ENCODE peak calls at places on chromosome 20, in nine cellular contexts. One of them, this sample, is unnamed.

GRCh38 chr20:46074006-46074405 is 15.8 kb downstream of the NCOA5 start:
- DNase-seq in iris pigment epithelial cell: no peak
- DNase-seq in cardiac septum: no peak
- DNase-seq in adrenal gland: no peak
- DNase-seq in activated effector memory CD4-positive, alpha-beta T cell treated with Interleukin-2 at 50 U/mL for 16 hours: no peak
- DNase-seq in ELF-1: no peak
- DNase-seq in lower lobe of right lung: no peak
- DNase-seq in activated CD4-positive, alpha-beta T cell treated with anti-CD3 and anti-CD28 coated beads for 48 hours: no peak
- DNase-seq in NCI-H1105 treated with DMSO at 0.1 percent for 48 hours: no peak
- DNase-seq in this sample: peak

GRCh38 chr20:52457826-52458225 is 266.2 kb upstream of the ZFP64 start:
- DNase-seq in ELF-1: no peak
- DNase-seq in lower lobe of right lung: no peak
- DNase-seq in activated effector memory CD4-positive, alpha-beta T cell treated with Interleukin-2 at 50 U/mL for 16 hours: no peak
- DNase-seq in cardiac septum: no peak
- DNase-seq in adrenal gland: no peak
- DNase-seq in iris pigment epithelial cell: no peak
- DNase-seq in activated CD4-positive, alpha-beta T cell treated with anti-CD3 and anti-CD28 coated beads for 48 hours: no peak
- DNase-seq in NCI-H1105 treated with DMSO at 0.1 percent for 48 hours: no peak
- DNase-seq in this sample: no peak

GRCh38 chr20:36773123-36773547 is 428 bp downstream of the DSN1 start:
- DNase-seq in lower lobe of right lung: no peak
- DNase-seq in ELF-1: no peak
- DNase-seq in cardiac septum: no peak
- DNase-seq in activated CD4-positive, alpha-beta T cell treated with anti-CD3 and anti-CD28 coated beads for 48 hours: no peak
- DNase-seq in NCI-H1105 treated with DMSO at 0.1 percent for 48 hours: no peak
- DNase-seq in iris pigment epithelial cell: no peak
- DNase-seq in adrenal gland: no peak
- DNase-seq in activated effector memory CD4-positive, alpha-beta T cell treated with Interleukin-2 at 50 U/mL for 16 hours: no peak
- DNase-seq in this sample: no peak

GRCh38 chr20:34112600-34113061 is 588 bp upstream of the EIF2S2 start:
- DNase-seq in cardiac septum: no peak
- DNase-seq in adrenal gland: peak
- DNase-seq in lower lobe of right lung: no peak
- DNase-seq in NCI-H1105 treated with DMSO at 0.1 percent for 48 hours: peak
- DNase-seq in activated effector memory CD4-positive, alpha-beta T cell treated with Interleukin-2 at 50 U/mL for 16 hours: no peak
- DNase-seq in ELF-1: no peak
- DNase-seq in activated CD4-positive, alpha-beta T cell treated with anti-CD3 and anti-CD28 coated beads for 48 hours: no peak
- DNase-seq in iris pigment epithelial cell: peak
- DNase-seq in this sample: no peak

GRCh38 chr20:23061713-23062561 is 12.5 kb upstream of the THBD start:
- DNase-seq in ELF-1: peak
- DNase-seq in lower lobe of right lung: peak
- DNase-seq in activated effector memory CD4-positive, alpha-beta T cell treated with Interleukin-2 at 50 U/mL for 16 hours: no peak
- DNase-seq in cardiac septum: no peak
- DNase-seq in iris pigment epithelial cell: peak
- DNase-seq in adrenal gland: peak
- DNase-seq in activated CD4-positive, alpha-beta T cell treated with anti-CD3 and anti-CD28 coated beads for 48 hours: no peak
- DNase-seq in NCI-H1105 treated with DMSO at 0.1 percent for 48 hours: peak
- DNase-seq in this sample: peak

GRCh38 chr20:17227669-17228623 is 1.1 kb downstream of the PCSK2 start:
- DNase-seq in NCI-H1105 treated with DMSO at 0.1 percent for 48 hours: peak
- DNase-seq in activated effector memory CD4-positive, alpha-beta T cell treated with Interleukin-2 at 50 U/mL for 16 hours: no peak
- DNase-seq in ELF-1: peak
- DNase-seq in cardiac septum: no peak
- DNase-seq in activated CD4-positive, alpha-beta T cell treated with anti-CD3 and anti-CD28 coated beads for 48 hours: no peak
- DNase-seq in iris pigment epithelial cell: peak
- DNase-seq in adrenal gland: peak
- DNase-seq in lower lobe of right lung: peak
- DNase-seq in this sample: peak

GRCh38 chr20:25090492-25091429 is 8.8 kb upstream of the VSX1 start:
- DNase-seq in ELF-1: no peak
- DNase-seq in activated effector memory CD4-positive, alpha-beta T cell treated with Interleukin-2 at 50 U/mL for 16 hours: peak
- DNase-seq in cardiac septum: no peak
- DNase-seq in iris pigment epithelial cell: no peak
- DNase-seq in lower lobe of right lung: no peak
- DNase-seq in activated CD4-positive, alpha-beta T cell treated with anti-CD3 and anti-CD28 coated beads for 48 hours: peak
- DNase-seq in adrenal gland: no peak
- DNase-seq in NCI-H1105 treated with DMSO at 0.1 percent for 48 hours: peak
- DNase-seq in this sample: no peak

GRCh38 chr20:19814241-19814640 is 56.2 kb downstream of the RIN2 start:
- DNase-seq in lower lobe of right lung: no peak
- DNase-seq in activated CD4-positive, alpha-beta T cell treated with anti-CD3 and anti-CD28 coated beads for 48 hours: no peak
- DNase-seq in iris pigment epithelial cell: no peak
- DNase-seq in cardiac septum: no peak
- DNase-seq in activated effector memory CD4-positive, alpha-beta T cell treated with Interleukin-2 at 50 U/mL for 16 hours: no peak
- DNase-seq in ELF-1: no peak
- DNase-seq in adrenal gland: no peak
- DNase-seq in NCI-H1105 treated with DMSO at 0.1 percent for 48 hours: no peak
- DNase-seq in this sample: no peak

GRCh38 chr20:60036346-60037119 is 78.3 kb downstream of the CDH26 start:
- DNase-seq in adrenal gland: no peak
- DNase-seq in NCI-H1105 treated with DMSO at 0.1 percent for 48 hours: no peak
- DNase-seq in lower lobe of right lung: no peak
- DNase-seq in ELF-1: no peak
- DNase-seq in iris pigment epithelial cell: no peak
- DNase-seq in activated effector memory CD4-positive, alpha-beta T cell treated with Interleukin-2 at 50 U/mL for 16 hours: no peak
- DNase-seq in activated CD4-positive, alpha-beta T cell treated with anti-CD3 and anti-CD28 coated beads for 48 hours: no peak
- DNase-seq in cardiac septum: no peak
- DNase-seq in this sample: no peak

GRCh38 chr20:4519530-4519929 is 202.2 kb upstream of the PRND start:
- DNase-seq in cardiac septum: no peak
- DNase-seq in NCI-H1105 treated with DMSO at 0.1 percent for 48 hours: no peak
- DNase-seq in adrenal gland: no peak
- DNase-seq in activated effector memory CD4-positive, alpha-beta T cell treated with Interleukin-2 at 50 U/mL for 16 hours: no peak
- DNase-seq in iris pigment epithelial cell: peak
- DNase-seq in lower lobe of right lung: peak
- DNase-seq in activated CD4-positive, alpha-beta T cell treated with anti-CD3 and anti-CD28 coated beads for 48 hours: peak
- DNase-seq in ELF-1: peak
- DNase-seq in this sample: peak

GRCh38 chr20:45450097-45450818 is 19.3 kb upstream of the WFDC2 start:
- DNase-seq in iris pigment epithelial cell: peak
- DNase-seq in activated effector memory CD4-positive, alpha-beta T cell treated with Interleukin-2 at 50 U/mL for 16 hours: no peak
- DNase-seq in NCI-H1105 treated with DMSO at 0.1 percent for 48 hours: peak
- DNase-seq in lower lobe of right lung: no peak
- DNase-seq in activated CD4-positive, alpha-beta T cell treated with anti-CD3 and anti-CD28 coated beads for 48 hours: no peak
- DNase-seq in ELF-1: peak
- DNase-seq in cardiac septum: no peak
- DNase-seq in adrenal gland: no peak
- DNase-seq in this sample: peak

GRCh38 chr20:34980543-34981213 is 25.0 kb downstream of the MYH7B start:
- DNase-seq in iris pigment epithelial cell: no peak
- DNase-seq in ELF-1: peak
- DNase-seq in lower lobe of right lung: no peak
- DNase-seq in cardiac septum: no peak
- DNase-seq in activated effector memory CD4-positive, alpha-beta T cell treated with Interleukin-2 at 50 U/mL for 16 hours: no peak
- DNase-seq in adrenal gland: no peak
- DNase-seq in activated CD4-positive, alpha-beta T cell treated with anti-CD3 and anti-CD28 coated beads for 48 hours: no peak
- DNase-seq in NCI-H1105 treated with DMSO at 0.1 percent for 48 hours: no peak
- DNase-seq in this sample: no peak

GRCh38 chr20:24523661-24524060 is 54.2 kb downstream of the SYNDIG1 start:
- DNase-seq in adrenal gland: no peak
- DNase-seq in iris pigment epithelial cell: no peak
- DNase-seq in activated CD4-positive, alpha-beta T cell treated with anti-CD3 and anti-CD28 coated beads for 48 hours: no peak
- DNase-seq in lower lobe of right lung: no peak
- DNase-seq in ELF-1: no peak
- DNase-seq in cardiac septum: no peak
- DNase-seq in activated effector memory CD4-positive, alpha-beta T cell treated with Interleukin-2 at 50 U/mL for 16 hours: no peak
- DNase-seq in NCI-H1105 treated with DMSO at 0.1 percent for 48 hours: no peak
- DNase-seq in this sample: no peak

GRCh38 chr20:33830371-33830770 is 19.2 kb downstream of the CHMP4B start:
- DNase-seq in activated effector memory CD4-positive, alpha-beta T cell treated with Interleukin-2 at 50 U/mL for 16 hours: no peak
- DNase-seq in NCI-H1105 treated with DMSO at 0.1 percent for 48 hours: no peak
- DNase-seq in cardiac septum: no peak
- DNase-seq in lower lobe of right lung: no peak
- DNase-seq in activated CD4-positive, alpha-beta T cell treated with anti-CD3 and anti-CD28 coated beads for 48 hours: no peak
- DNase-seq in ELF-1: no peak
- DNase-seq in iris pigment epithelial cell: no peak
- DNase-seq in adrenal gland: no peak
- DNase-seq in this sample: no peak

This sample was measured in endodermal cell.